ENCODE peak calls at places on chromosome 17, in six cellular contexts. One of them, this sample, is unnamed.
A peak's percentile ranks its signal among the peaks of the same experiment; 100 is the strongest.

GRCh38 chr17:78709119-78709681 is 72.9 kb downstream of the CYTH1 start:
- DNase-seq in heart right ventricle: no peak
- DNase-seq in BJ: no peak
- DNase-seq in PC-3: no peak
- DNase-seq in GM23338: no peak
- DNase-seq in cardiac muscle cell: no peak
- DNase-seq in this sample: no peak

GRCh38 chr17:66767164-66767933 is 67.6 kb upstream of the CACNG5 start:
- DNase-seq in cardiac muscle cell: no peak
- DNase-seq in BJ: no peak
- DNase-seq in PC-3: no peak
- DNase-seq in heart right ventricle: no peak
- DNase-seq in GM23338: no peak
- DNase-seq in this sample: no peak

GRCh38 chr17:73062726-73063125 is 29.8 kb downstream of the SLC39A11 start:
- DNase-seq in cardiac muscle cell: no peak
- DNase-seq in PC-3: no peak
- DNase-seq in heart right ventricle: no peak
- DNase-seq in BJ: no peak
- DNase-seq in GM23338: no peak
- DNase-seq in this sample: peak; percentile 36

GRCh38 chr17:20008242-20009051 is 712 bp upstream of the SPECC1 start:
- DNase-seq in BJ: no peak
- DNase-seq in heart right ventricle: peak; percentile 23
- DNase-seq in GM23338: peak; percentile 73
- DNase-seq in PC-3: peak; percentile 46
- DNase-seq in cardiac muscle cell: no peak
- DNase-seq in this sample: peak; percentile 62

GRCh38 chr17:58671969-58672368 is 19.9 kb downstream of the TEX14 start:
- DNase-seq in PC-3: no peak
- DNase-seq in BJ: no peak
- DNase-seq in GM23338: no peak
- DNase-seq in cardiac muscle cell: no peak
- DNase-seq in heart right ventricle: no peak
- DNase-seq in this sample: no peak

GRCh38 chr17:75872434-75873351 is 5.7 kb downstream of the TRIM47 start:
- DNase-seq in PC-3: peak; percentile 80
- DNase-seq in heart right ventricle: peak; percentile 90
- DNase-seq in cardiac muscle cell: peak; percentile 83
- DNase-seq in BJ: peak; percentile 44
- DNase-seq in GM23338: peak; percentile 68
- DNase-seq in this sample: peak; percentile 72

GRCh38 chr17:41810659-41811548 is 845 bp downstream of the P3H4 start:
- DNase-seq in GM23338: peak; percentile 58
- DNase-seq in PC-3: no peak
- DNase-seq in cardiac muscle cell: peak; percentile 19
- DNase-seq in BJ: no peak
- DNase-seq in heart right ventricle: no peak
- DNase-seq in this sample: peak; percentile 61

GRCh38 chr17:13070732-13071131 is 52.9 kb upstream of the ELAC2 start:
- DNase-seq in PC-3: no peak
- DNase-seq in GM23338: no peak
- DNase-seq in BJ: no peak
- DNase-seq in heart right ventricle: no peak
- DNase-seq in cardiac muscle cell: no peak
- DNase-seq in this sample: no peak

GRCh38 chr17:27532269-27533067 is 76.2 kb downstream of the KSR1 start:
- DNase-seq in GM23338: peak; percentile 28
- DNase-seq in BJ: no peak
- DNase-seq in PC-3: no peak
- DNase-seq in cardiac muscle cell: peak; percentile 70
- DNase-seq in heart right ventricle: no peak
- DNase-seq in this sample: no peak

GRCh38 chr17:83127431-83128160 is 48.2 kb downstream of the METRNL start:
- DNase-seq in cardiac muscle cell: no peak
- DNase-seq in PC-3: no peak
- DNase-seq in heart right ventricle: no peak
- DNase-seq in GM23338: no peak
- DNase-seq in BJ: no peak
- DNase-seq in this sample: no peak

GRCh38 chr17:4946312-4946976 is 1.9 kb downstream of the PFN1 start:
- DNase-seq in heart right ventricle: no peak
- DNase-seq in BJ: no peak
- DNase-seq in GM23338: no peak
- DNase-seq in PC-3: no peak
- DNase-seq in cardiac muscle cell: no peak
- DNase-seq in this sample: no peak

DNA sequence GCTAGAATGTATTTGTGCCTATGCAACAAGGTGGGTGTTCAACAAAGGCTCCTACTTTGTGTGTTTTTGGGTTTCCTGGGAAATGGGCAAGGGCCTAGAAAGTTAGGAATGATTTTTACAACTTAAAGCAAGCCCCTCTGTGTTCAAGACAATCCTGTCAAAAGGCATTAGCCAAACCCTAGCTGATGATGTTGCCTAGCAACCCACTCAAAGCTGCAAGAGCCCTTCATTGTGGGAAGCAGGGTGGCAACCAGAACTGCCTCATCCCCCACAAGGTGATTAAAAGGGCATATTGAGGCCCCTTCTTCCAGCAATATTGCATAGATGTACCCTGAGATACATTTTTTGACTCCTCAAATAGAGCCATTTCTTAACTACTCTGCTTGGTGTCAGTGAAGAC is 16.0 kb upstream of the RASL10B start:
- DNase-seq in heart right ventricle: no peak
- DNase-seq in cardiac muscle cell: no peak
- DNase-seq in PC-3: no peak
- DNase-seq in BJ: no peak
- DNase-seq in GM23338: no peak
- DNase-seq in this sample: peak; percentile 74
- TF ChIP-seq CTCF in heart right ventricle: no peak
- TF ChIP-seq CTCF in cardiac muscle cell: no peak
- TF ChIP-seq CTCF in PC-3: no peak
- TF ChIP-seq CTCF in BJ: no peak
- TF ChIP-seq CTCF in GM23338: no peak
- TF ChIP-seq CTCF in this sample: no peak

GRCh38 chr17:37576281-37576680 is 32.9 kb downstream of the SYNRG start:
- DNase-seq in PC-3: peak; percentile 19
- DNase-seq in cardiac muscle cell: peak; percentile 18
- DNase-seq in heart right ventricle: no peak
- DNase-seq in GM23338: no peak
- DNase-seq in BJ: no peak
- DNase-seq in this sample: no peak
- H3K36me3 ChIP-seq in PC-3: no peaks in the 10 kb centered on the region
- H3K36me3 ChIP-seq in cardiac muscle cell: peaks cover 35% of the 10 kb centered on the region
- H3K36me3 ChIP-seq in heart right ventricle: no peaks in the 10 kb centered on the region
- H3K36me3 ChIP-seq in GM23338: peaks cover 5% of the 10 kb centered on the region
- H3K36me3 ChIP-seq in BJ: peaks cover 6% of the 10 kb centered on the region
- H3K36me3 ChIP-seq in this sample: peaks cover 33% of the 10 kb centered on the region

DNA sequence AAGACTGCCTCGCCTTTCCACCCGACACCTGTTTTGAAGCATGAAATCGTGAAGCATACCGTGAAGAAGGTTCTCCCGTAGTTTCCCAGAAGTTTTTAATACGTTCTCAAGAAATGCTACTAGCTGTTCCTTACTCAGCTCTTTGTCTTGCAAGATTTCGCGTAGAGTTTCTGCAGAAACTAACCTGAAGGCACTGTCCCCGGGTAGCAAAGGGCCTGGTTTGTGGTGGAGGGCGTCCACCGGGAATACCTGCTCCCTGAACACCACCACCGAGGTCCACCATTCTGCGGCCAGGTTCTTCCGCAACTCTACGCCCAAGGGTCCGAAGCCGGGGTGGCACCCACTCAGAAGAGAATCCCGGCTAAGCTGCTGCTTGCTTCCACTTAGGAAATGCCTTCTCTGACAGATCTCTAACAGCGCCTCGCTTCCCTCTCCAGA is 487 bp downstream of the POLG2 start:
- DNase-seq in PC-3: peak; percentile 25
- DNase-seq in heart right ventricle: no peak
- DNase-seq in GM23338: peak; percentile 21
- DNase-seq in BJ: no peak
- DNase-seq in cardiac muscle cell: no peak
- DNase-seq in this sample: no peak
- TF ChIP-seq CTCF in PC-3: no peak
- TF ChIP-seq CTCF in heart right ventricle: no peak
- TF ChIP-seq CTCF in GM23338: no peak
- TF ChIP-seq CTCF in BJ: no peak
- TF ChIP-seq CTCF in cardiac muscle cell: no peak
- TF ChIP-seq CTCF in this sample: no peak

GRCh38 chr17:36525113-36525512 is 9.6 kb downstream of the MYO19 start:
- DNase-seq in heart right ventricle: no peak
- DNase-seq in cardiac muscle cell: no peak
- DNase-seq in PC-3: peak; percentile 14
- DNase-seq in GM23338: no peak
- DNase-seq in BJ: no peak
- DNase-seq in this sample: no peak
- H3K36me3 ChIP-seq in heart right ventricle: no peaks in the 10 kb centered on the region
- H3K36me3 ChIP-seq in cardiac muscle cell: peaks cover 32% of the 10 kb centered on the region
- H3K36me3 ChIP-seq in PC-3: peaks cover 48% of the 10 kb centered on the region
- H3K36me3 ChIP-seq in GM23338: peaks cover 72% of the 10 kb centered on the region
- H3K36me3 ChIP-seq in BJ: peaks cover 15% of the 10 kb centered on the region
- H3K36me3 ChIP-seq in this sample: peaks cover 81% of the 10 kb centered on the region

GRCh38 chr17:40317345-40317873 is 8.4 kb downstream of the RARA start:
- DNase-seq in GM23338: peak; percentile 91
- DNase-seq in BJ: no peak
- DNase-seq in heart right ventricle: peak; percentile 65
- DNase-seq in cardiac muscle cell: peak; percentile 77
- DNase-seq in PC-3: peak; percentile 61
- DNase-seq in this sample: peak; percentile 89

GRCh38 chr17:40319651-40320550 is 10.9 kb downstream of the RARA start:
- DNase-seq in BJ: no peak
- DNase-seq in GM23338: no peak
- DNase-seq in cardiac muscle cell: no peak
- DNase-seq in heart right ventricle: no peak
- DNase-seq in PC-3: no peak
- DNase-seq in this sample: peak; percentile 71

GRCh38 chr17:40318835-40319332 is 9.9 kb downstream of the RARA start:
- DNase-seq in BJ: no peak
- DNase-seq in heart right ventricle: peak; percentile 20
- DNase-seq in cardiac muscle cell: no peak
- DNase-seq in GM23338: no peak
- DNase-seq in PC-3: no peak
- DNase-seq in this sample: no peak

GRCh38 chr17:40316571-40317344 is 7.8 kb downstream of the RARA start:
- DNase-seq in heart right ventricle: peak; percentile 81
- DNase-seq in GM23338: peak; percentile 85
- DNase-seq in cardiac muscle cell: peak; percentile 81
- DNase-seq in BJ: no peak
- DNase-seq in PC-3: peak; percentile 63
- DNase-seq in this sample: peak; percentile 57

DNA sequence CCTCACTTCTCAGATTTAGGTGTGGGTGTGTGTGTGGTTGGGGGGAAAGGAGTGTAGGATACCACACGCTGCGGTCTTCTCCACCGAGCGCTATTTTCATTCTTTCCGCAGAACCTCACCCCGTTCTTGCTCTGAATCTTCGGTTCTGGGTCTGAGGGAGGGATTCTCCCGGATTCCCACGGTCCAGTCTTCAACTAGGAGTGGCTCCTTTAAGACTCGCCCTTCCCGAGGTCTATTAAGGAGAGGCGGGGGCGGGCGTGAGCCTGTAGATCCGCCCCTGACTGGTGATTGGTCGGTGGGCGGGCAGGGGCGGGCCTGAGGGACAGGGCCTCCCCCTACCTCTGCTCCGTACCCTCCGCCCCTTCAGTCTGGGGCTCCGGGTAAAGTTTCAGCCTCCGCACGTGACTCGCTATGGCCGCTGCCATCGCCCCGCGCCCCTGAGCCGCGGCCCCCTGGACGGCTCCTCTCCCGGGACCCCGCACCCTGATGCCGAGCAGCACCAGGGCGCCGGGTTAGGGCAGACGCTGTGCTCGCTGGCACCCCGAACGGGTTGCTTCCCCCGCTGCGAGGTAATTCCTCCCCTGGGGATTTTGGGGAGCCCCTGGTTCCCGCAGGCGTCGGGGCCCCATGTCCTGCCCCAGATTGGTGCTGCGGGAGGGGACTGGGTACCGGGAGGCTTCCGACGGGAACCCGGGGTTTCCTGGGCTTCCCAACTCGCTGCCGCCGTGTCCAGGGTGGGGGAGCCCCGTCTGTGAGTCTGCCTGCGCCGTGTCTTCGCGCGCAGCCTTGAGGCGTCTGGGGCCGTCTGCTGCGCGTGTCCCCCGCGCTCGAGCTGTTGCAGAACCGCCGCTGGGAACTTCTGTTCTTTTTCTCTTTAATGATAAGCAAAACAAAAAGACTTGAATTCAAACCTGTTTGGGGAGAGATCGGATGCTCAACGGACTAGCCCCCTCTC is 9.2 kb downstream of the RARA start:
- DNase-seq in cardiac muscle cell: peak; percentile 98
- DNase-seq in heart right ventricle: peak; percentile 96
- DNase-seq in PC-3: peak; percentile 91
- DNase-seq in BJ: peak; percentile 80
- DNase-seq in GM23338: peak; percentile 98
- DNase-seq in this sample: peak; percentile 99
- TF ChIP-seq CTCF in cardiac muscle cell: no peak
- TF ChIP-seq CTCF in heart right ventricle: no peak
- TF ChIP-seq CTCF in PC-3: no peak
- TF ChIP-seq CTCF in BJ: no peak
- TF ChIP-seq CTCF in GM23338: no peak
- TF ChIP-seq CTCF in this sample: no peak

GRCh38 chr17:8152112-8152775 is at the start of gene PER1:
- DNase-seq in heart right ventricle: peak; percentile 96
- DNase-seq in BJ: peak; percentile 53
- DNase-seq in GM23338: peak; percentile 98
- DNase-seq in cardiac muscle cell: peak; percentile 98
- DNase-seq in PC-3: peak; percentile 88
- DNase-seq in this sample: peak; percentile 97
- H3K36me3 ChIP-seq in heart right ventricle: peaks cover 36% of the 10 kb centered on the region
- H3K36me3 ChIP-seq in BJ: peaks cover 22% of the 10 kb centered on the region
- H3K36me3 ChIP-seq in GM23338: no peaks in the 10 kb centered on the region
- H3K36me3 ChIP-seq in cardiac muscle cell: peaks cover 24% of the 10 kb centered on the region
- H3K36me3 ChIP-seq in PC-3: peaks cover 4% of the 10 kb centered on the region
- H3K36me3 ChIP-seq in this sample: peaks cover 30% of the 10 kb centered on the region

GRCh38 chr17:61323696-61324539 is 75.7 kb upstream of the TBX2 start:
- DNase-seq in BJ: no peak
- DNase-seq in PC-3: no peak
- DNase-seq in cardiac muscle cell: no peak
- DNase-seq in heart right ventricle: no peak
- DNase-seq in GM23338: no peak
- DNase-seq in this sample: no peak

GRCh38 chr17:61324540-61324868 is 75.1 kb upstream of the TBX2 start:
- DNase-seq in heart right ventricle: no peak
- DNase-seq in BJ: no peak
- DNase-seq in cardiac muscle cell: no peak
- DNase-seq in PC-3: peak; percentile 52
- DNase-seq in GM23338: no peak
- DNase-seq in this sample: no peak

GRCh38 chr17:61323015-61323379 is 76.6 kb upstream of the TBX2 start:
- DNase-seq in PC-3: no peak
- DNase-seq in cardiac muscle cell: peak; percentile 33
- DNase-seq in BJ: no peak
- DNase-seq in GM23338: no peak
- DNase-seq in heart right ventricle: no peak
- DNase-seq in this sample: no peak

GRCh38 chr17:61326330-61326729 is 73.3 kb upstream of the TBX2 start:
- DNase-seq in cardiac muscle cell: no peak
- DNase-seq in BJ: no peak
- DNase-seq in PC-3: no peak
- DNase-seq in GM23338: no peak
- DNase-seq in heart right ventricle: no peak
- DNase-seq in this sample: no peak

GRCh38 chr17:61325382-61326073 is 74.1 kb upstream of the TBX2 start:
- DNase-seq in cardiac muscle cell: no peak
- DNase-seq in GM23338: no peak
- DNase-seq in BJ: no peak
- DNase-seq in heart right ventricle: no peak
- DNase-seq in PC-3: peak; percentile 82
- DNase-seq in this sample: no peak
- TF ChIP-seq CTCF in cardiac muscle cell: no peak
- TF ChIP-seq CTCF in GM23338: no peak
- TF ChIP-seq CTCF in BJ: no peak
- TF ChIP-seq CTCF in heart right ventricle: no peak
- TF ChIP-seq CTCF in PC-3: no peak
- TF ChIP-seq CTCF in this sample: no peak

This sample was measured in WERI-Rb-1.